ENCODE peak calls at places on chromosomes 12 and 14, in nine cellular contexts. X is activated CD8-positive, alpha-beta memory T cell treated with anti-CD3 and anti-CD28 coated beads for 4 hours; U is D341Med; S is mucosa of gallbladder; E is RKO; N is RCC 7860; M is COR-L47; W is DMS153; Z is SK-N-MC. G is an unnamed sample.

GRCh38 chr14:99158646-99159165 is 113.3 kb downstream of the BCL11B start:
- DNase-seq in S (no peak), U (no peak), M (no peak), E (no peak), W (no peak), N (no peak), X (no peak), Z (no peak), G (no peak)

GRCh38 chr12:52070243-52070925 is 606 bp downstream of the ATG101 start:
- DNase-seq in Z (no peak), E (peak), S (no peak), N (no peak), M (no peak), U (no peak), X (no peak), W (no peak), G (no peak)

GRCh38 chr14:36658091-36659009 is 3.3 kb upstream of the PAX9 start:
- DNase-seq in N (no peak), S (no peak), U (no peak), E (no peak), W (no peak), M (no peak), X (no peak), Z (no peak), G (no peak)

GRCh38 chr12:127230843-127231260 is 1036.1 kb upstream of the TMEM132C start:
- DNase-seq in X (no peak), N (peak), U (no peak), E (peak), S (no peak), W (no peak), M (no peak), Z (no peak), G (peak)

GRCh38 chr14:63438065-63438757 is 105.0 kb downstream of the PPP2R5E start:
- DNase-seq in E (no peak), N (peak), S (peak), Z (no peak), X (no peak), W (no peak), M (peak), U (peak), G (peak)

GRCh38 chr14:39469094-39469710 is 37.0 kb upstream of the FBXO33 start:
- DNase-seq in X (no peak), M (no peak), Z (no peak), E (peak), U (no peak), N (no peak), S (no peak), W (no peak), G (no peak)

GRCh38 chr12:124640096-124640495 is 72.7 kb upstream of the NCOR2 start:
- DNase-seq in W (no peak), E (peak), Z (no peak), U (no peak), S (no peak), X (no peak), M (no peak), N (peak), G (peak)

GRCh38 chr12:43914923-43915468 is 79.1 kb downstream of the TMEM117 start:
- DNase-seq in U (peak), E (peak), Z (no peak), W (no peak), N (no peak), S (no peak), M (no peak), X (no peak), G (peak)

GRCh38 chr12:63843613-63844390 is 698 bp upstream of the SRGAP1 start:
- DNase-seq in N (peak), Z (peak), W (peak), S (peak), U (peak), E (peak), M (peak), X (peak), G (peak)

GRCh38 chr14:87944987-87945604 is 47.9 kb downstream of the GALC start:
- DNase-seq in E (peak), S (no peak), U (no peak), Z (peak), X (no peak), M (peak), W (peak), N (no peak), G (peak)

GRCh38 chr12:58412466-58412865 is 471.1 kb downstream of the ATP23 start:
- DNase-seq in U (no peak), M (no peak), N (no peak), X (no peak), E (no peak), Z (no peak), W (no peak), S (no peak), G (no peak)

GRCh38 chr14:77649326-77649725 is 32.9 kb upstream of the SPTLC2 start:
- DNase-seq in Z (no peak), N (no peak), E (no peak), S (no peak), U (no peak), X (no peak), W (no peak), M (no peak), G (no peak)

GRCh38 chr14:43651185-43651787 is 855.8 kb downstream of the FSCB start:
- DNase-seq in S (no peak), N (no peak), W (no peak), M (no peak), E (no peak), Z (no peak), X (no peak), U (no peak), G (no peak)

GRCh38 chr12:106137456-106138278 is 1.1 kb downstream of the NUAK1 start:
- DNase-seq in S (no peak), W (no peak), X (no peak), N (no peak), U (peak), E (no peak), Z (no peak), M (no peak), G (no peak)

GRCh38 chr14:24876009-24876690 is 173.8 kb downstream of the STXBP6 start:
- DNase-seq in E (no peak), W (no peak), M (no peak), N (no peak), U (no peak), Z (no peak), X (no peak), S (no peak), G (no peak)

GRCh38 chr12:62848418-62848817 is 86.5 kb downstream of the PPM1H start:
- DNase-seq in X (no peak), W (no peak), N (peak), U (no peak), Z (no peak), E (no peak), S (no peak), M (no peak), G (peak)

GRCh38 chr12:62959745-62960144 is 24.8 kb upstream of the PPM1H start:
- DNase-seq in E (no peak), W (no peak), S (no peak), N (no peak), M (no peak), U (no peak), Z (no peak), X (no peak), G (no peak)

GRCh38 chr14:32468955-32469354 is 139.9 kb downstream of the AKAP6 start:
- DNase-seq in Z (no peak), N (no peak), W (no peak), E (peak), M (no peak), S (no peak), X (no peak), U (no peak), G (peak)

GRCh38 chr12:94704452-94704871 is 54.1 kb upstream of the TMCC3 start:
- DNase-seq in N (no peak), S (peak), W (peak), X (no peak), E (no peak), U (no peak), M (peak), Z (no peak), G (peak)

GRCh38 chr12:126353604-126354003 is 1288.4 kb downstream of the AACS start:
- DNase-seq in X (no peak), N (no peak), S (no peak), E (no peak), Z (no peak), M (no peak), W (no peak), U (no peak), G (peak)

GRCh38 chr12:8996682-8997405 is 7.5 kb downstream of the KLRG1 start:
- DNase-seq in E (peak), W (no peak), S (no peak), Z (no peak), X (no peak), M (no peak), U (no peak), N (peak), G (peak)

GRCh38 chr14:63564318-63564717 is 21.1 kb upstream of the PPP2R5E start:
- DNase-seq in U (no peak), N (no peak), S (no peak), E (no peak), Z (no peak), X (no peak), M (no peak), W (no peak), G (no peak)

GRCh38 chr14:69711471-69712216 is 55.3 kb upstream of the SRSF5 start:
- DNase-seq in M (no peak), N (no peak), U (no peak), Z (no peak), S (peak), X (no peak), E (no peak), W (no peak), G (no peak)

GRCh38 chr12:91574391-91574790 is 391.8 kb upstream of the DCN start:
- DNase-seq in N (no peak), U (no peak), M (no peak), S (no peak), E (no peak), X (no peak), W (no peak), Z (no peak), G (peak)

GRCh38 chr14:42950363-42950762 is 1343.7 kb downstream of the LRFN5 start:
- DNase-seq in N (no peak), U (no peak), E (no peak), Z (no peak), M (no peak), S (no peak), W (no peak), X (no peak), G (no peak)

GRCh38 chr14:32254952-32255679 is 52.0 kb upstream of the RNU6-8 start:
- DNase-seq in S (peak), U (peak), W (peak), E (peak), N (peak), X (no peak), M (peak), Z (no peak), G (peak)

GRCh38 chr12:64893961-64894360 is 69.5 kb downstream of the TBC1D30 start:
- DNase-seq in W (no peak), M (no peak), U (no peak), Z (no peak), E (peak), S (no peak), X (no peak), N (no peak), G (peak)

GRCh38 chr12:120890963-120891362 is 13.2 kb downstream of the SPPL3 start:
- DNase-seq in N (no peak), S (no peak), M (no peak), W (no peak), Z (no peak), E (no peak), U (no peak), X (no peak), G (no peak)

GRCh38 chr14:50319293-50319692 is 7.2 kb downstream of the DMAC2L start:
- DNase-seq in W (no peak), N (no peak), M (no peak), S (no peak), E (no peak), Z (no peak), X (no peak), U (no peak), G (no peak)

GRCh38 chr12:70227911-70228310 is 15.3 kb upstream of the CNOT2 start:
- DNase-seq in N (no peak), Z (no peak), U (no peak), X (no peak), E (no peak), S (no peak), M (no peak), W (no peak), G (no peak)

GRCh38 chr12:288687-289086 is 26.1 kb upstream of the SLC6A13 start:
- DNase-seq in N (peak), U (no peak), Z (no peak), M (no peak), W (no peak), X (no peak), S (no peak), E (no peak), G (peak)

GRCh38 chr12:90305379-90305778 is 596.7 kb upstream of the ATP2B1 start:
- DNase-seq in W (no peak), Z (no peak), U (no peak), M (no peak), E (no peak), S (no peak), X (no peak), N (no peak), G (no peak)

GRCh38 chr12:108832730-108833354 is 24.5 kb downstream of the SSH1 start:
- DNase-seq in W (no peak), E (no peak), Z (no peak), X (no peak), N (peak), U (no peak), M (no peak), S (no peak), G (peak)

GRCh38 chr12:62006076-62006732 is 254.0 kb upstream of the USP15 start:
- DNase-seq in N (peak), M (no peak), S (peak), Z (peak), U (peak), X (no peak), E (peak), W (no peak), G (peak)

GRCh38 chr14:85701763-85702162 is 171.8 kb downstream of the FLRT2 start:
- DNase-seq in S (no peak), E (no peak), M (no peak), N (no peak), W (no peak), U (no peak), Z (no peak), X (no peak), G (no peak)

GRCh38 chr12:51390457-51391046 is 654 bp downstream of the GALNT6 start:
- DNase-seq in Z (no peak), M (no peak), E (peak), X (no peak), U (no peak), N (no peak), S (no peak), W (no peak), G (no peak)

GRCh38 chr12:110502449-110502738 is 263 bp downstream of the RAD9B start:
- DNase-seq in U (no peak), S (no peak), W (no peak), E (no peak), N (no peak), M (no peak), Z (no peak), X (no peak), G (no peak)